ENCODE peak calls at places on chromosome 16, in four cellular contexts. M is K562, D is SK-N-SH, T is H1. B is an unnamed sample.

GRCh38 chr16:24580665-24581064 is 41.3 kb downstream of the RBBP6 start:
- DNase-seq in T (no peak), M (no peak), D (peak), B (no peak)

GRCh38 chr16:68235882-68236803 is at the start of gene ESRP2:
- DNase-seq in T (peak), M (no peak), D (peak), B (peak)

GRCh38 chr16:15653227-15653626 is 3.2 kb downstream of the NDE1 start:
- DNase-seq in D (no peak), M (no peak), T (no peak), B (no peak)

GRCh38 chr16:89273741-89274472 is 56.4 kb downstream of the ZNF778 start:
- DNase-seq in T (no peak), D (no peak), M (no peak), B (no peak)

GRCh38 chr16:69706256-69706974 is 19.9 kb downstream of the NQO1 start:
- DNase-seq in M (no peak), T (no peak), D (no peak), B (no peak)

GRCh38 chr16:11329891-11330290 is 15.4 kb upstream of the RMI2 start:
- DNase-seq in T (no peak), M (no peak), D (no peak), B (no peak)

GRCh38 chr16:79618712-79619050 is 18.1 kb upstream of the MAF start:
- DNase-seq in M (no peak), D (no peak), T (no peak), B (no peak)

GRCh38 chr16:68273459-68273858 is 9.1 kb downstream of the SLC7A6 start:
- DNase-seq in D (no peak), M (no peak), T (no peak), B (no peak)

GRCh38 chr16:68902376-68903345 is 59.3 kb downstream of the TANGO6 start:
- DNase-seq in M (peak), D (peak), T (no peak), B (peak)

GRCh38 chr16:89072216-89073130 is 21.2 kb upstream of the ACSF3 start:
- DNase-seq in D (peak), M (no peak), T (no peak), B (no peak)

GRCh38 chr16:21685034-21685455 is 21.3 kb downstream of the OTOA start:
- DNase-seq in T (no peak), D (no peak), M (peak), B (peak)

DNA sequence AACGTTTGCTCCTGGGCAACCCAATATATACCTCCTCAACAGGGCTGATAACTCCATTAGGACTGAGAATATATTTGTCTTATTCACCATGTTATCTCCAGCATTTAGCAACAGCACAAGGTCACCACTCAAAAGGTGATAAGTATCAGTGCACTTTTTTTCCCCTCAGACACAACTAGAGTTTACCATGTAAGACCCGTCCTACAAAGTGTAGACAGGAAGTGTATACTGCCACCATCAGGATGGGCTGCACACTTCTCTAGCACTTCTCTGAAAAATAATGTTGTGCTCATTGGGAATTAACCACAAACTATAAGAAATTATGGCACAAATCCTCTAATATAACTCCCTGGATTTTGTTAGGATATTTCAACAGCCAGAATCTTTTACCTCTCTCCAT is 5.7 kb upstream of the VAT1L start:
- DNase-seq in D (peak), T (no peak), M (peak), B (no peak)
- TF ChIP-seq CTCF in D (peak), T (peak), M (peak), B (no peak)

GRCh38 chr16:73280366-73280765 is 232.4 kb upstream of the ZFHX3 start:
- DNase-seq in T (no peak), D (no peak), M (no peak), B (no peak)
- TF ChIP-seq TEAD4 in T (no peak), D (no peak), M (no peak), B (no peak)

GRCh38 chr16:85335584-85336492 is 223.6 kb upstream of the CIBAR2 start:
- DNase-seq in D (no peak), T (no peak), M (no peak), B (no peak)

GRCh38 chr16:85333337-85333736 is 221.1 kb upstream of the CIBAR2 start:
- DNase-seq in T (no peak), D (no peak), M (no peak), B (no peak)

GRCh38 chr16:85332175-85332574 is 219.9 kb upstream of the CIBAR2 start:
- DNase-seq in D (no peak), M (no peak), T (no peak), B (peak)

GRCh38 chr16:85333744-85334640 is 221.7 kb upstream of the CIBAR2 start:
- DNase-seq in M (no peak), D (peak), T (no peak), B (no peak)

DNA sequence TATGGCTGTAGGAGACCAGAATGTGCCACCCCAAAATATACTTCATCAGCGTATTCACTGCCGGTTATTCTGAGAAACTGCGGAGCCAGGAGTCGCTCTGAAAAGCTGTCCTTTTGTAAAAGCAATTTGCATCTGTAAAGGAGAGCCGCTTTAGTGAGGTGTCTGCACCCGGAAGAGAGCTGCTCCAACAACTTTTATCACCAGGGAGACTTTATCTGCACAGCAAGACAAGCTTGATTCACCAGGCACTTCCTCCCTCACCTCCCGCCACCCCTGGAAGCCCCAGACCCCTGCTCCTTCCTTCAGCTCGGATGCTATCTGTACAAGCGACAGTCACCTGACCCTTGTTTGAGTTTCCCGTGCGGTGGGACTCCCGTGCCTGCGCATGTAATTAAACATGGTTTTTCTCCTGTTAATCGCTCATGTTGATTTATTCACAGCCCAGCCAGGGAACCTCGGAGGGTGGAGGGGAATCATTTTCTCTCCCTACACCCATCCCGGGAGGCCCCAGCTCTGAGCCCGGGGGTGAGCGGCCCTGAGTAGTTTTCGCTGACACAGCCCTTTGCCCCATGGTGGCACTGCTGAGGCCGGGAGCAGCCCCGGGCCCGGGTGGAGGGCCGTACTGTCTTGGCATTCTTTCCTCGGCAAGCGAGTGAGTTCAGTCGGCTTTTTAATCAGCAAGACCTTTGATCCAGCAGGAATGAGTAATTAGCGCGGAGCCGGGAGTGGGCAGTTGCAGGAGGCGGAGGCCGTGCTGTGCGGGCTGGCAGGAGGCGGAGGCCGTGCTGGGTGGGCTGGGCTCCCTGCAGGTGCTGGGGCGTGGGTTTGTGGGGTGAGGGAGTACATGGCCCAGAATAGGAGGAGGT is 222.7 kb upstream of the CIBAR2 start:
- DNase-seq in D (peak), T (no peak), M (peak), B (peak)
- TF ChIP-seq CTCF in D (no peak), T (no peak), M (no peak), B (no peak)

DNA sequence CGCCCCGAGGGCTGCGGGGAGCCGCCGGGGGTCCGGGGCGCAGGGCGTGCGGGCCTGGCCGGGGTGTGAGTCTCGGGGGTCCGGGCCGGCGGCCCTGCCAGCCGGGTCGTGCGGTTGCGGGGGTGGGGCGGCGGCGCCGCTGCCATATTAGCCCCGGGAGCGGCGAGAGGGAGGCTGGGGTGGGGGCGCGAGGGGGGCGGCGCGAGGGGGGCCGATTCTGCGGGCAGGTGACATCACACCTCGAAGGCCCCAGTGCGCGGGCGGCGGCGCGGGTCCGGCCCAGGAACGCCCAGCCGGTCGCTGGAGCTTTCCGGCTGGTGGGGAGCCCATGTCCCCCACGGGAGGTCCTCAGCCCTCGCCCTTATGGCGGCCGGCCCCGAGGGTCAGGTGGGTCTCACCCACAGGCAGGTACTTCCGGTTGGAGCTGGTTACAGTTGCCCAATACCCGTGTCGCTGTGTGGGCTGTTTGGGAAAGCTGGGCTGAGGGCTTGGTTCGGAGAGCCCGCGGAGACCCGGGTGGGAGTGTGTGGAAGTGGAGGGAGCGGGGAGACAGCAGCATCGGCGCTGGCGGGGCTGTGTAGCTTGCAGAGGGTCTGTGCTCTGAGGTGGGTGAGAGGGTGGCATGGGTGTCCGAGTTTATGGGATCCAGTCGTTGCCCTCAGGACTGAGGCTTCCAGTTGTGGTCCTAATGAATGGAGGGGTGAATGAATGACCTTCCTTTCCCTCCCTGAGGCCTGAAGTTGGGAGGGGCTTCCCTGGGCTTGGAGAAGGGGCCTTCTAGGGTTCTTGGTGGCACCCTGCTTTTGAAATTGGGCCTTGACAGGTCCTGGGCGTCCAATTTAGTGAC is 804 bp downstream of the ATP6V0C start:
- DNase-seq in T (no peak), D (no peak), M (peak), B (no peak)
- TF ChIP-seq TEAD4 in T (no peak), D (no peak), M (no peak), B (no peak)

DNA sequence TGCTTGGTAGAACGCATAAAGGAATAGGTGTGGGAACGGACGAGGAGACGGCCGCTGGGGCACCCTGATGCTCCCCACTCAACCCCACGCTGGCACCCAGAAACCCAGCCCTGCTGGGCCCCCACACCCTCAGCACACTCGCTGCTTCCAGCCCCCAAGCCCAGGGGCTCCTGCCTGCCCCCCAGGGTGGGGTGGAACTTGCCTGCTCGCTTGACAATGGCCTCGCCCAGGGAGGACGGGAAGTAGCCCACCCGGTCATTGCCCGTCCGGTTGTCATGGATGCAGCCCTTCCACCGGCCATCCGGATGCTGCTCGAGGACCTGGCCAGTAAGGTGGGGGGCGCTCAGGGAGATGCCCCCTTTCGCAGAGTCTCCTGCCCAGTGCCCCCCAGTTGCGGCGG is 9.9 kb downstream of the CASKIN1 start:
- DNase-seq in D (no peak), T (no peak), M (no peak), B (no peak)
- TF ChIP-seq CTCF in D (no peak), T (no peak), M (no peak), B (no peak)

DNA sequence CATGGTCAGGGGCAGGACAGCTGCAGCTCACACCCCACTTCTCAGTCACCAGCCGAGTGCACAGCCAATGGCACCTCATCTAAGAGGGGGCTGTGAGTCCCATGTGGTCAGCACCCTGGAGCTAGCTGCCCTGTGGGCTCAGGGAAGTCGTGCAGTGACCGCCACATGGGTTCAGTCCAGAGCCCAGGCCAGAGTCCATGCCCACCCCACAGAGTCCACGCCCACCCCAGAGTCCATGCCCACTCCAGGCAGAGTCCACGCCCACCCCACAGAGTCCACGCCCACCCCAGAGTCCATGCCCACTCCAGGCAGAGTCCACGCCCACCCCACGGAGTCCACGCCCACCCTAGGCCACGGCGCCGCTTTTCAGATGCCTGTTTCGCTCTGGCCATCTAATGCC is 24.1 kb downstream of the SLC7A5 start:
- DNase-seq in D (no peak), M (no peak), T (no peak), B (no peak)
- TF ChIP-seq TEAD4 in D (no peak), M (no peak), T (no peak), B (no peak)

DNA sequence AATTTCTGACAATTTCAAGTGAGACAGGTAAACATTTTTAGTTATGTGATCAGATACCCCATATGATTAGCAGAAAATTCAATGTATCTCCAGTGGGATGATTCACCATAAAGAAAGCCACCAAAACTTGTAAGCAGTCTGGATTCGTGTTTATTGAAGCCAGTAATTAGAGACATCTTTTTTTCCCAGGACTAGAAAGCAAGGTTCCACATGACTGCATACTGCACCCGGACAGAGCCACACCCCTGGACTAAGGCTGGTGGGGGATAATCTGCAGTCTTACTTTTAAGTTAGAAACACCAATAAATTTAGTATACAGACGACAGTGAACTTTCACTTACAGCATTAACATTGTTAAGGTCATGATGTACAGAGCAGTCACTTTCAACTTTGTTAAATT is 24.2 kb upstream of the CMTM4 start:
- DNase-seq in M (no peak), T (no peak), D (no peak), B (no peak)
- TF ChIP-seq CTCF in M (no peak), T (no peak), D (no peak), B (no peak)

GRCh38 chr16:53913082-53913870 is 209.3 kb downstream of the FTO start:
- DNase-seq in T (no peak), D (no peak), M (no peak), B (no peak)
- TF ChIP-seq TEAD4 in T (no peak), D (peak), M (no peak), B (no peak)

B was measured in WTC11.